ENCODE peak calls at places on chromosome 4, in nine cellular contexts. Q is GM23338, O is neural progenitor cell, M is HCT116, A is hepatocyte, L is PC-3, S is GM23248, H is SK-N-SH, J is OCI-LY7. D is an unnamed sample.

GRCh38 chr4:111283066-111283677 is 660.3 kb upstream of the PITX2 start:
- DNase-seq in Q (peak), A (peak), S (peak), J (peak), O (peak), M (peak), H (peak), L (peak), D (peak)

GRCh38 chr4:37066149-37066548 is 178.4 kb upstream of the NWD2 start:
- DNase-seq in J (no peak), H (no peak), S (no peak), M (no peak), L (peak), A (no peak), O (no peak), Q (no peak), D (no peak)

GRCh38 chr4:18128241-18128640 is 106.7 kb upstream of the LCORL start:
- DNase-seq in S (no peak), A (no peak), O (no peak), H (no peak), J (no peak), M (no peak), Q (no peak), L (no peak), D (no peak)

GRCh38 chr4:68858039-68858438 is 42.2 kb downstream of the UGT2B10 start:
- DNase-seq in A (no peak), Q (no peak), J (no peak), H (no peak), O (no peak), L (no peak), S (no peak), M (no peak), D (no peak)

GRCh38 chr4:36280555-36280954 is 861 bp upstream of the DTHD1 start:
- DNase-seq in J (no peak), O (peak), H (no peak), Q (peak), S (no peak), L (no peak), A (no peak), M (no peak), D (no peak)

GRCh38 chr4:182245041-182245440 is 1.8 kb downstream of the TENM3 start:
- DNase-seq in H (no peak), J (no peak), S (no peak), A (no peak), M (no peak), O (peak), Q (no peak), L (no peak), D (no peak)

GRCh38 chr4:80196259-80197131 is 808 bp upstream of the PRDM8 start:
- DNase-seq in M (no peak), J (no peak), H (no peak), Q (peak), S (no peak), O (peak), A (no peak), L (no peak), D (no peak)

GRCh38 chr4:42655921-42656735 is 777 bp downstream of the ATP8A1 start:
- DNase-seq in H (peak), J (peak), L (peak), M (no peak), Q (peak), S (peak), A (peak), O (peak), D (peak)

DNA sequence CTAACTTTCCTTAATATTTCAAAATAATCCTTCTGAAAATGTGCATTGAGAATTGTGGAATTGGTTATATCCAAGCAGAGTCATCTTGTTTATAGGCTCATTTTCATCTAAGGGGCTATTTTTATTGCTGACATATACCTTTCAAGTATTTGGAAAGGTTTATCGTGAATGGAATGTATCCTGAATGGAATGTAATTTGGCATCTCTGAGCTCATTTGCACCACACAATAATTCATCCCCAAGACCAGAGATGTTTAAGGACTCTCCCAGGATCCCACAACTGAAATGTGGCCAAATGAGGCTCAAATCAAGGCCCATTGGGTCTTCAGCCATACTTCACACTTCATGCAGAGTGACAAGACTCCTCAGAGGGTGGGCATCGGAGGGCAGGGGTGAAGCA is 7.5 kb upstream of the SETD7 start:
- DNase-seq in J (no peak), S (no peak), H (no peak), O (no peak), Q (no peak), M (no peak), L (no peak), A (no peak), D (no peak)
- TF ChIP-seq EZH2phosphoT487 in J (no peak), S (no peak), H (no peak), O (no peak), Q (no peak), M (no peak), L (no peak), A (no peak), D (no peak)

GRCh38 chr4:99612704-99613103 is 38.1 kb downstream of the MTTP start:
- DNase-seq in Q (no peak), O (no peak), H (no peak), M (no peak), J (no peak), L (no peak), A (no peak), S (no peak), D (no peak)
- H3K4me2 ChIP-seq in Q (no peak), O (no peak), H (no peak), M (no peak), J (no peak), L (no peak), A (no peak), S (no peak), D (no peak)

GRCh38 chr4:118353452-118353851 is 649 bp upstream of the PRSS12 start:
- DNase-seq in H (peak), Q (peak), J (no peak), M (no peak), L (peak), A (no peak), S (peak), O (peak), D (no peak)
- H2AFZ ChIP-seq in H (peak), Q (peak), J (no peak), M (peak), L (peak), A (peak), S (peak), O (peak), D (peak)

DNA sequence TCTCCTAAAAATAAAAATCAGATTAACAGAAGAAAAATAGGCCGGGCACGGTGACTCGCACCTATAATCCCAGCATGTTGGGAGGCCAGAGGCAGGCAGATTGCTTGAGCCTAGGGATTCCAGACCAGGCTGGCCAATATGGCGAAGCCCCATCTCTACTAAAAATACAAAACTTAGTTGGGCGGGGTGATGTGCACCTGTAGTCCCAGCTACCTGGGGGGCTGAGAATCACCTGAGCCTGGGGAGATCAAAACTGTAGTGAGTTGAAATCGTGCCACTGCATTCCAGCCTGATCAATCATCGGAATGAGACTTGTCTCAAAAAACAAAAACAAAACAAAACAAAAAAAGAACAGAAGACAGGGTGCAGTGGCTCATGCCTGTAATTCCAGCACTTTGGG is 32.8 kb upstream of the NOCT start:
- DNase-seq in H (no peak), Q (no peak), L (no peak), J (no peak), M (no peak), O (no peak), S (no peak), A (no peak), D (no peak)
- TF ChIP-seq EZH2phosphoT487 in H (no peak), Q (no peak), L (no peak), J (no peak), M (no peak), O (no peak), S (no peak), A (no peak), D (no peak)

GRCh38 chr4:78369691-78370090 is 181.9 kb upstream of the ANXA3 start:
- DNase-seq in J (no peak), Q (peak), A (no peak), H (no peak), S (peak), L (no peak), M (no peak), O (peak), D (no peak)

GRCh38 chr4:78372282-78372988 is 179.1 kb upstream of the ANXA3 start:
- DNase-seq in Q (no peak), L (no peak), S (no peak), O (no peak), M (no peak), H (no peak), A (no peak), J (no peak), D (no peak)

GRCh38 chr4:78370625-78371372 is 180.8 kb upstream of the ANXA3 start:
- DNase-seq in L (peak), M (no peak), A (peak), Q (peak), J (no peak), S (peak), H (no peak), O (no peak), D (no peak)
- H3K4me2 ChIP-seq in L (no peak), M (peak), A (no peak), Q (peak), J (no peak), S (no peak), H (no peak), O (no peak), D (no peak)

DNA sequence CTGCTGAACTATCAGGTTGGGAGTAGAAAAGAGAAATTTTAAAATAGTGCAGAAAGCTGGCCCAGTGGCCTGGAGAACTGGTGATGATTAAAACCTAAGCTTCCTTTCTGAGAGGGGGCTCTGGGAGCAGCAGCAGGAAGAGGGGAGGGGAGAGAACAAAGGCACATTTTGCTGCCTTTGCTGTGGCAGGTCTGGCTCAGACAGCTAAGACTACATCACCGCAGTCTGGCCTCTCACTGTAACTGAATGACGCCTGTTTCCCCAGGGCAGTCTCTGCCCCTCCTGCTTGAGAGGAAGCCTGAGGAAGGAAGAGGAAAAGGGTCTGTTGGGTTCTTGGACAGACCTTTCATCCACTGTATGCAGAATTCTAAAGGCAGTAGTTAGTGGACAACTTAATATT is 148.5 kb downstream of the FRAS1 start:
- DNase-seq in J (no peak), Q (peak), M (no peak), A (no peak), H (peak), S (no peak), L (no peak), O (peak), D (no peak)
- H2AFZ ChIP-seq in J (no peak), Q (no peak), M (no peak), A (no peak), H (no peak), S (no peak), L (no peak), O (no peak), D (no peak)

DNA sequence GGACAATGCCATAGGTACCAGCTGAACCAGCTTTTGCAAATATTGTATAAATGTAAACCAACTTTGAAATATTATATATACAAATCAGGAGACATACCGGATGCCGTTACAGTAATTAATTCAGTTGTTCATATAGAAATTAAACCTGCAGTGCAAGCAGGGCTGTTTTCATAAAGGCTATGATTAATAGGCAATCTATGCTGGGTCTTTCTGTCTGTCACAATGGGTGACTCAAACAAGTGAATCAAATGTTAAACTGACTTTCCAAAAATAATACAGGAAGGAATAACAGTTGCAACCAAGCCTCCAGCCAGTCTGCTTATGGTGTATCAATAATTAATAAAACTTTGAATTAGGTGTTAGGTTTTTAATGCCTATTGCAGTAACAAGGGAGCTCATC is 43.9 kb downstream of the GABRB1 start:
- DNase-seq in J (no peak), Q (no peak), M (no peak), A (no peak), L (peak), S (no peak), H (no peak), O (no peak), D (peak)
- TF ChIP-seq EZH2phosphoT487 in J (no peak), Q (no peak), M (no peak), A (no peak), L (no peak), S (no peak), H (no peak), O (no peak), D (no peak)

GRCh38 chr4:142121951-142122350 is 485.6 kb downstream of the IL15 start:
- DNase-seq in H (no peak), J (no peak), S (peak), A (no peak), M (no peak), Q (no peak), L (no peak), O (no peak), D (no peak)
- H3K4me2 ChIP-seq in H (no peak), J (no peak), S (no peak), A (no peak), M (no peak), Q (peak), L (no peak), O (no peak), D (no peak)

D was measured in MM.1S.